ENCODE peak calls at places on chromosomes 5 and 9, in nine cellular contexts. W is GM23338, D is endothelial cell of umbilical vein, K is breast epithelium, U is H1, B is GM12878, S is sigmoid colon, V is suprapubic skin, Q is spleen. N is an unnamed sample. For H3K4me1, the result is how much of the 10 kb centered on the place peaks cover.

GRCh38 chr9:20693068-20693467 is 9.0 kb downstream of the FOCAD start:
- DNase-seq in D (no peak), V (no peak), B (no peak), W (peak), Q (no peak), S (no peak), U (no peak), K (no peak), N (no peak)

GRCh38 chr5:160260881-160261815 is 31.8 kb downstream of the FABP6 start:
- DNase-seq in V (no peak), U (no peak), D (peak), S (no peak), B (no peak), W (no peak), K (no peak), Q (peak), N (no peak)

GRCh38 chr9:88818495-88819201 is 172.6 kb upstream of the S1PR3 start:
- DNase-seq in B (no peak), V (no peak), U (no peak), D (peak), Q (no peak), S (no peak), K (no peak), W (peak), N (no peak)

GRCh38 chr9:130128251-130128650 is 44.0 kb upstream of the NCS1 start:
- DNase-seq in K (no peak), U (no peak), S (no peak), B (peak), Q (peak), V (no peak), W (no peak), D (no peak), N (no peak)

GRCh38 chr5:58188287-58188651 is 271.6 kb downstream of the PLK2 start:
- DNase-seq in D (peak), B (no peak), K (no peak), Q (no peak), V (no peak), U (no peak), W (peak), S (no peak), N (no peak)

GRCh38 chr9:85414399-85414798 is 327.4 kb downstream of the AGTPBP1 start:
- DNase-seq in S (no peak), U (no peak), Q (peak), V (no peak), W (no peak), B (no peak), K (no peak), D (no peak), N (no peak)

GRCh38 chr9:97475079-97475478 is 26.4 kb upstream of the TMOD1 start:
- DNase-seq in S (no peak), W (no peak), Q (no peak), B (no peak), K (no peak), U (no peak), D (no peak), V (no peak), N (no peak)

GRCh38 chr5:137672001-137672400 is 63.9 kb downstream of the KLHL3 start:
- DNase-seq in U (no peak), D (no peak), S (no peak), V (no peak), W (no peak), Q (no peak), B (no peak), K (no peak), N (no peak)

GRCh38 chr9:134438204-134438788 is 112.0 kb downstream of the RXRA start:
- DNase-seq in U (no peak), S (no peak), W (peak), B (no peak), K (no peak), Q (no peak), D (no peak), V (no peak), N (no peak)

GRCh38 chr9:118170032-118170955 is 466.1 kb downstream of the TLR4 start:
- DNase-seq in K (no peak), D (peak), V (no peak), B (no peak), Q (no peak), U (peak), S (no peak), W (peak), N (peak)

GRCh38 chr9:35826071-35826701 is 2.3 kb downstream of the FAM221B start:
- DNase-seq in U (no peak), V (no peak), Q (no peak), K (no peak), W (peak), B (peak), D (peak), S (peak), N (peak)

GRCh38 chr9:35829084-35829763 is at the start of gene TMEM8B:
- DNase-seq in B (no peak), U (no peak), D (peak), K (peak), Q (peak), V (peak), W (peak), S (peak), N (peak)

GRCh38 chr9:35829764-35830096 is 702 bp downstream of the TMEM8B start:
- DNase-seq in V (no peak), B (no peak), D (no peak), S (no peak), Q (no peak), U (no peak), K (no peak), W (no peak), N (no peak)

GRCh38 chr9:35828716-35829083 is at the start of gene FAM221B:
- DNase-seq in Q (peak), B (no peak), K (peak), S (no peak), U (no peak), W (peak), D (no peak), V (no peak), N (no peak)

GRCh38 chr9:35827486-35827885 is 1.0 kb downstream of the FAM221B start:
- DNase-seq in Q (no peak), B (no peak), W (no peak), D (no peak), S (no peak), V (no peak), K (no peak), U (no peak), N (no peak)
- TF ChIP-seq POLR2AphosphoS5 in Q (no peak), B (no peak), W (no peak), D (no peak), S (no peak), V (no peak), K (no peak), U (no peak), N (no peak)

GRCh38 chr9:136587145-136587943 is 41.5 kb upstream of the NOTCH1 start:
- DNase-seq in S (peak), D (peak), Q (peak), V (no peak), B (no peak), W (peak), K (no peak), U (no peak), N (no peak)
- H3K4me1 ChIP-seq in S (under half), D (under half), Q (under half), V (half or more), B (under half), W (under half), K (under half), U (under half), N (under half)

DNA sequence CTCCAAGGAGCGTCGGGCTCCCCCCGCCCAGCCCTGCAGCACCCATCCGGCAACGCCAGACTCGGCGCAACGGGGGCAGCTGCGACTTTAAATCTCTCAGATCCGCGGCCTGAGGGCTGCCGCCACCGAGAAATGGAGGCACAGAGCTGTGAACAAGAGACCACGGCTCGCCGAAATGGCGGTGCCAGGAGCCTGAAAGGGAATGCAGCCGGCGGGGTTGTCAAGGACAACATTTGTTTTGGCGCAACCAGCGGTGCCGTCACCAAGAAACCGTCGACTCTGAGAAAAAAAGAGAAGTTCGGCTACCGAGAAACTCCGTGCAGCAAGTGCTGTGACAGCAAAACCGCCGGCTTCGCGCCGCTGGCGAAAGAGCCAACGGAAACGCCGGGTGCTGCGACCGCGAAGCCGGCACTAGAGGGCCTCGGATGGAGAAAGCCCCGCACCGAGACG is 2.1 kb upstream of the ANXA2R start:
- DNase-seq in S (peak), W (peak), V (peak), B (no peak), Q (peak), U (no peak), D (no peak), K (peak), N (peak)
- TF ChIP-seq CTCF in S (no peak), W (peak), V (no peak), B (no peak), Q (peak), U (no peak), D (peak), K (no peak), N (no peak)

GRCh38 chr5:133325834-133326233 is 274.0 kb downstream of the HSPA4 start:
- DNase-seq in V (no peak), Q (no peak), U (no peak), W (no peak), B (no peak), S (no peak), D (no peak), K (no peak), N (no peak)

GRCh38 chr5:133326361-133326760 is 274.5 kb downstream of the HSPA4 start:
- DNase-seq in B (no peak), W (no peak), D (no peak), K (no peak), S (no peak), U (no peak), Q (peak), V (no peak), N (no peak)

GRCh38 chr5:133330956-133331355 is 279.1 kb downstream of the HSPA4 start:
- DNase-seq in U (no peak), W (no peak), B (no peak), Q (peak), K (no peak), S (no peak), V (no peak), D (no peak), N (no peak)

GRCh38 chr5:133327946-133328401 is 276.2 kb downstream of the HSPA4 start:
- DNase-seq in W (peak), B (no peak), V (no peak), K (no peak), U (peak), Q (peak), S (no peak), D (no peak), N (no peak)

GRCh38 chr5:133328800-133329199 is 277.0 kb downstream of the HSPA4 start:
- DNase-seq in U (no peak), D (no peak), B (no peak), K (no peak), Q (peak), V (no peak), W (no peak), S (peak), N (no peak)
- TF ChIP-seq POLR2AphosphoS5 in U (no peak), D (no peak), B (no peak), K (no peak), Q (no peak), V (no peak), W (no peak), S (no peak), N (no peak)

GRCh38 chr5:25573691-25574090 is 928.9 kb upstream of the CDH10 start:
- DNase-seq in W (peak), K (no peak), U (no peak), D (no peak), V (no peak), S (no peak), Q (no peak), B (no peak), N (no peak)
- H3K4me1 ChIP-seq in W (under half), K (under half), U (under half), D (under half), V (under half), S (under half), Q (under half), B (under half), N (under half)

GRCh38 chr5:99122976-99123375 is 194.2 kb upstream of the CHD1 start:
- DNase-seq in D (no peak), Q (no peak), W (no peak), V (no peak), S (no peak), B (no peak), K (no peak), U (no peak), N (no peak)
- TF ChIP-seq CTCF in D (no peak), Q (no peak), W (no peak), V (no peak), S (no peak), B (no peak), K (no peak), U (no peak), N (no peak)

GRCh38 chr5:33781286-33781685 is 110.5 kb downstream of the ADAMTS12 start:
- DNase-seq in U (no peak), Q (no peak), K (no peak), S (peak), W (no peak), V (no peak), D (no peak), B (no peak), N (no peak)
- TF ChIP-seq POLR2AphosphoS5 in U (no peak), Q (no peak), K (no peak), S (no peak), W (no peak), V (no peak), D (no peak), B (no peak), N (no peak)

DNA sequence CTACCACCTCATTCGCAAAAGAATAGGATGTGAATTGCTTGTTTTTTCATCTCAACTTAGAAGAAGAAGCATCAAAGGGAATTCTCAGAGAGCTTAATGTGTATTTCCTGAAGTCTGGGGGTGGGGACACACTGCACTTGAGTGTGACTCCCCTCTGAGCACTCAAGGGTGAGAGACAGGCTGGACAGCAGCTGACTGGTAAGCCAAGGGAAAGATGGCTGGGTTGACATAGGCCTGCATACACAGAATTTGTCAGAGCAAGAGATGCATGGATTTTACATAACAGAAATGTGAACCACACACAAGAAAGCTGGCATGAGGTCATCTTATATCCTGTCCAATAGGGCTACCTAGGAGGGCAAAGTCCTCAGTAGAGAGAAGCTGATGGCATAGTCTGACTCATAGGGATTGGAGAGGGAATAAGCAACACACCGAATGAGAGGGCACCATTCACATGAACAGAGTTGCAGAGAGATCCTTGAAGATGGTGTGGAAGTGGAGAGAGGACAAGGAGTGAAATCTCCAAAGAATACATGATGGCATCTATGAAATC is 114.3 kb upstream of the EPB41L4A start:
- DNase-seq in U (no peak), Q (no peak), S (no peak), V (no peak), K (no peak), W (peak), D (no peak), B (no peak), N (no peak)
- H3K4me1 ChIP-seq in U (under half), Q (under half), S (under half), V (under half), K (under half), W (under half), D (under half), B (under half), N (under half)

GRCh38 chr9:911003-911402 is 65.5 kb upstream of the DMRT3 start:
- DNase-seq in K (no peak), W (peak), D (no peak), B (no peak), V (no peak), S (no peak), U (peak), Q (no peak), N (no peak)
- TF ChIP-seq CTCF in K (no peak), W (peak), D (no peak), B (peak), V (no peak), S (no peak), U (peak), Q (no peak), N (no peak)

GRCh38 chr9:109315889-109316640 is 4.8 kb downstream of the EPB41L4B start:
- DNase-seq in D (no peak), Q (no peak), V (peak), B (no peak), W (peak), K (peak), S (no peak), U (no peak), N (peak)
- TF ChIP-seq POLR2AphosphoS5 in D (no peak), Q (no peak), V (no peak), B (no peak), W (no peak), K (peak), S (no peak), U (no peak), N (peak)